ENCODE peak calls at places on chromosomes 5 and 9, in seven cellular contexts. One of them, this sample, is unnamed.

GRCh38 chr5:13629218-13629617 is 315.3 kb downstream of the DNAH5 start:
- DNase-seq in A549: no peak
- DNase-seq in Peyer's patch: no peak
- DNase-seq in uterus: no peak
- DNase-seq in stomach: no peak
- DNase-seq in prostate gland: no peak
- DNase-seq in NB4: no peak
- DNase-seq in this sample: no peak

GRCh38 chr5:130868186-130868821 is 296.8 kb downstream of the HINT1 start:
- DNase-seq in Peyer's patch: no peak
- DNase-seq in stomach: no peak
- DNase-seq in A549: no peak
- DNase-seq in prostate gland: no peak
- DNase-seq in NB4: no peak
- DNase-seq in uterus: no peak
- DNase-seq in this sample: no peak

GRCh38 chr9:93096131-93096802 is at the start of gene CARD19:
- DNase-seq in uterus: peak; percentile 64
- DNase-seq in prostate gland: peak; percentile 55
- DNase-seq in Peyer's patch: peak; percentile 78
- DNase-seq in A549: peak; percentile 42
- DNase-seq in stomach: peak; percentile 67
- DNase-seq in NB4: peak; percentile 48
- DNase-seq in this sample: peak; percentile 66

GRCh38 chr9:88041447-88041846 is 67.1 kb upstream of the CDK20 start:
- DNase-seq in uterus: no peak
- DNase-seq in A549: peak; percentile 31
- DNase-seq in NB4: peak; percentile 11
- DNase-seq in prostate gland: no peak
- DNase-seq in Peyer's patch: no peak
- DNase-seq in stomach: no peak
- DNase-seq in this sample: no peak

GRCh38 chr9:78278177-78278777 is 18.6 kb upstream of the PSAT1 start:
- DNase-seq in prostate gland: no peak
- DNase-seq in stomach: no peak
- DNase-seq in A549: no peak
- DNase-seq in NB4: peak; percentile 64
- DNase-seq in Peyer's patch: no peak
- DNase-seq in uterus: no peak
- DNase-seq in this sample: no peak

GRCh38 chr5:159453209-159453608 is 122.9 kb upstream of the IL12B start:
- DNase-seq in prostate gland: no peak
- DNase-seq in A549: no peak
- DNase-seq in NB4: no peak
- DNase-seq in uterus: no peak
- DNase-seq in Peyer's patch: no peak
- DNase-seq in stomach: no peak
- DNase-seq in this sample: no peak

GRCh38 chr5:91011029-91011428 is 372.1 kb downstream of the ARRDC3 start:
- DNase-seq in stomach: no peak
- DNase-seq in prostate gland: no peak
- DNase-seq in uterus: no peak
- DNase-seq in A549: no peak
- DNase-seq in NB4: no peak
- DNase-seq in Peyer's patch: no peak
- DNase-seq in this sample: no peak

GRCh38 chr5:170757182-170757601 is 26.3 kb upstream of the GABRP start:
- DNase-seq in Peyer's patch: no peak
- DNase-seq in NB4: no peak
- DNase-seq in prostate gland: no peak
- DNase-seq in A549: peak; percentile 27
- DNase-seq in uterus: no peak
- DNase-seq in stomach: peak; percentile 66
- DNase-seq in this sample: no peak

GRCh38 chr5:103041071-103041676 is 78.8 kb downstream of the GIN1 start:
- DNase-seq in stomach: no peak
- DNase-seq in Peyer's patch: no peak
- DNase-seq in uterus: no peak
- DNase-seq in A549: peak; percentile 58
- DNase-seq in NB4: peak; percentile 40
- DNase-seq in prostate gland: no peak
- DNase-seq in this sample: no peak

GRCh38 chr9:125524522-125524921 is 182.5 kb downstream of the MAPKAP1 start:
- DNase-seq in A549: no peak
- DNase-seq in Peyer's patch: no peak
- DNase-seq in stomach: no peak
- DNase-seq in NB4: no peak
- DNase-seq in uterus: no peak
- DNase-seq in prostate gland: no peak
- DNase-seq in this sample: no peak

DNA sequence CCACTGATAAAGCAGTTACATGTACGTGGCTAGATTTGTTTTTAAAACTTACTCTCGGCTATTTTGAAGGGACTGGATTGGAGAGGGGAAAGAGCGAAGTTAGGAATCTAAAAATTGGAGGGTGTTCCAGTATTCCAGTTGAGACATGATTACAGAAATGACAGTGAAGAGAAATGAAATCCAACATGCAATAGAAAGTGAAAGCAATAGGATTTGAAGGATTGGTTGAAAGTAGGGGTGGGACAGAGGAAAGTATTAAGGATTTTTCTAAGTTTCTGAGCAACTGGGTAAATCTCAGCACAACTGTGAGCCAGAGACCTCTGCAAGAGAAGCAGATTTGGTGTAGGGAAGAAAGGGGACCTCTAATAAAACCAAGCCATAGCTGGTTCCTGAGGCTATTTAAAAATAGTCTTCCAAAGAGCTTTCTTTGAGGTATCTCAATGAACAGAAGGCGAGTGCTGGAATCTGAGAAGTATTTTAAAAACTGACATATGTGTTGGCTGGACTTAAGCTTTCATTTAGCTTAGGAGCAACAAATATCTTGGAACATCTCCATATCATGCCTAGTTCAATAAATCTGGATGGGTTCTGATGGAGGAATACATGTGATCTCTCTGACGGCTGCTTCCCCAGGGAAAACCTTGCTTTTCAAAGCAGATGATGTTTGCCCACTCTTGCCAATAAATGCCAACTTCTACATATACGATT is 110.4 kb upstream of the IFNK start:
- DNase-seq in uterus: no peak
- DNase-seq in A549: no peak
- DNase-seq in prostate gland: no peak
- DNase-seq in stomach: no peak
- DNase-seq in Peyer's patch: no peak
- DNase-seq in NB4: no peak
- DNase-seq in this sample: no peak
- H3K4me3 ChIP-seq in uterus: peak overlapping the region; percentile 26
- H3K4me3 ChIP-seq in A549: no peak overlapping the region
- H3K4me3 ChIP-seq in prostate gland: no peak overlapping the region
- H3K4me3 ChIP-seq in stomach: no peak overlapping the region
- H3K4me3 ChIP-seq in Peyer's patch: no peak overlapping the region
- H3K4me3 ChIP-seq in NB4: no peak overlapping the region
- H3K4me3 ChIP-seq in this sample: no peak overlapping the region

GRCh38 chr9:72364679-72365524 is at the start of gene ZFAND5:
- DNase-seq in stomach: peak; percentile 99
- DNase-seq in prostate gland: peak; percentile 99
- DNase-seq in Peyer's patch: peak; percentile 99
- DNase-seq in uterus: peak; percentile 99
- DNase-seq in NB4: peak; percentile 93
- DNase-seq in A549: peak; percentile 98
- DNase-seq in this sample: peak; percentile 99
- TF ChIP-seq POLR2A in stomach: no peak
- TF ChIP-seq POLR2A in prostate gland: peak; percentile 100
- TF ChIP-seq POLR2A in Peyer's patch: peak; percentile 99
- TF ChIP-seq POLR2A in uterus: peak; percentile 100
- TF ChIP-seq POLR2A in NB4: peak; percentile 96
- TF ChIP-seq POLR2A in A549: peak; percentile 95
- TF ChIP-seq POLR2A in this sample: peak; percentile 99

DNA sequence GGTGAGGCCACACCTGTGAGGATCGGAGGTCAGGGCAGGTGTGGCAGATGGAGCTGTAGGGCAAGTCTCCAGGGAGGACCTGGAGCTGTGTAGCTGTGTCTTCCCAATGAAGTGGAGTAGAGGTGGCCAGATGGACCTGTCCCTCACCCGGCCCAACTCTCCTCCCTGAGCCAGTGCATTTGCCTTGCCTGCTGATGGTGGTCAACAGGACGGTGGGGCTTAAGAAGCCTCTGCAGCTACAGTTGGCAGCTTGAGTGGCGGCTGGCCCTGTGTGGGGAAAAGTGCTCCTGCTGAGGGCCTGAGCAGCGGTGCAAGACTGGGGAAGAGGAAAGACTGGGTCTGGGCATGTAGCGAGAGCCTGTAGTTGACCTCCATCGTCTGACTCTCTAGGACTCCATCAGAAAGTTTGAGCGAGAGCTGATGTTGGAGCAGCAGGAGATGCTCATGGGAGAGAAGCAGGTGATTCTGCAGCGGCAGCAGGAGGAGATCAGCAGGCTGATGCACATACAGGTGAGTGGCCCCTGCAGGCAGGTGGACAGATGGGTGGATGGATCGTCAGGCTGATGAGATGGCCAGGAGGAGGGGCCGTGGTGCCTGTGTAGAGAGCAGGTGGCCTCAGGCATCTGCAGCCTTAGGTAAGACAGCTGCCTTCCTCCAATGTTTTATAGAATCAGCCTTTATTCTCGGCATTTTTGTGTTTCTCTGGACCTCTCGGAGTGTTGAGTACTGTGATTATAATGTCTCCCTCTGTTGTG is 24.9 kb downstream of the PITX1 start:
- DNase-seq in uterus: no peak
- DNase-seq in NB4: no peak
- DNase-seq in prostate gland: no peak
- DNase-seq in stomach: no peak
- DNase-seq in Peyer's patch: peak; percentile 41
- DNase-seq in A549: no peak
- DNase-seq in this sample: no peak
- TF ChIP-seq CTCF in uterus: no peak
- TF ChIP-seq CTCF in NB4: no peak
- TF ChIP-seq CTCF in prostate gland: no peak
- TF ChIP-seq CTCF in stomach: no peak
- TF ChIP-seq CTCF in Peyer's patch: no peak
- TF ChIP-seq CTCF in A549: no peak
- TF ChIP-seq CTCF in this sample: no peak

DNA sequence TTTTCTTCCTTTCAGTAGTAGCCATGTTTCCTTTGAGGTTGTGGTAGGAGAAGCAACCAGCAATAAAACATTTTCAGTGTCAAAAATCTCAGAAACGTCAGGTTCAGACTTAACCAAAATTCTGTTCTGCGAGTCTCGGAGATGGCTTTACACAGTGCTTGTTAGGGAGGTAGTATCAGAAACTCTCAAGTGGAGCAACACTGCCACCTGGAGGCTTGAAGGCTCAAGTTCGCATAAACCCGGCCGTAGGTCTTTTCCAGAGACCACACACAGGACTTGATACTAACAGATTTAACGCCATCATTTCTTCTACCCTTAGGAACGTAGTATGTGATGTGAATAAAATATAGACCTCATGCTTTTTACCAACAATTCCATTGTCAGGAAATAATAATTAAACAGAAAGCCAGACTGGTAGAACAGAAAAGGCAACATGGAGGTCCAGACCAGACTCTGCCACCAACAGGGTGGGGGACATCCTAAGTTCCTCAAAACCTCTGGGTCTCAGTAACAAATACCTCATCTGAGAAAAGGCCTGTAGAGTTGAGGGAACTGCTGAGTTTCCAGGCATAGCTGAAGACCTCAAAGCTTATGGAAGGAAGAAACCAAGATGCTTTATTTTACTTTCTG is 8.5 kb downstream of the PTGER4 start:
- DNase-seq in uterus: peak; percentile 85
- DNase-seq in stomach: peak; percentile 87
- DNase-seq in prostate gland: peak; percentile 82
- DNase-seq in Peyer's patch: peak; percentile 95
- DNase-seq in A549: peak; percentile 88
- DNase-seq in NB4: peak; percentile 92
- DNase-seq in this sample: peak; percentile 92
- H3K4me3 ChIP-seq in uterus: no peak overlapping the region
- H3K4me3 ChIP-seq in stomach: peak overlapping the region; percentile 85
- H3K4me3 ChIP-seq in prostate gland: no peak overlapping the region
- H3K4me3 ChIP-seq in Peyer's patch: no peak overlapping the region
- H3K4me3 ChIP-seq in A549: no peak overlapping the region
- H3K4me3 ChIP-seq in NB4: no peak overlapping the region
- H3K4me3 ChIP-seq in this sample: no peak overlapping the region

DNA sequence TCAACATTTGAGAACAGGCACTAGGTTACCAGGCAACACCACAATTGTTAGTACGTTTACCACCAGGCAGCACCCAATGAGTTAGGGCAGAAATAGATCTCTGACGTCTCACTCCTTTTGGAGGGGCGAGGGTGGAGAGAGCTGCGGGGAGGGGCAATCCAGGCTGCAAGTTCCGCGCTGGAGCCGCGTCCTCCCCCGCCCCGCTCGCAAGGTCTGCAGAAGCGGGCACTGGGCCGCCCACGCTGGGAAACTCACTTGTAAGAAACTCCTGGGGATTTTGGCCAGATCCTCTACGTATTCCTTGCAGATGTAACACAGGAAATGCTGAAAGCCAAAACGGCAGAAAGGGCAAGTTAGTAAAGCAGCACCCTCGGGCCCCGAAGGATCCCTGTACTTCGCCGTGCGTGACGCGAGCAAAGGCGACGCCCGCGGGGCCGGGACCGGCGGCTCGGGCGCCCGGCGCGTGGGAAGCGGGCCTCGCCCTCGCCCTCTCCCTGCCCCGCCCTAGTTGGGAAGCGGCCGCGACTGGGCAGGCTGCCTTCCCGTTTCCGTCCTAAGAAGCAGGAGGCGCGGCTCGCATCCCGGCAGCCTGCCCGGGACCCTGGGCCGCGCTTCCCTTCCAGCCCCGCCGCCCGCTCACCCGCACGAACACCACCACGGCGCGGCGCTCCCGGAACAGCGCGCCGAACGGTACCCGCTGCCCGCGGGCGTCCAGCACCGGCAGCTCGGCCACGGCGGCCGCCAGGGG is 493 bp downstream of the PRXL2C start:
- DNase-seq in Peyer's patch: peak; percentile 80
- DNase-seq in NB4: peak; percentile 82
- DNase-seq in stomach: peak; percentile 73
- DNase-seq in A549: peak; percentile 88
- DNase-seq in prostate gland: peak; percentile 57
- DNase-seq in uterus: peak; percentile 77
- DNase-seq in this sample: peak; percentile 89
- TF ChIP-seq POLR2A in Peyer's patch: peak; percentile 62
- TF ChIP-seq POLR2A in NB4: peak; percentile 47
- TF ChIP-seq POLR2A in stomach: no peak
- TF ChIP-seq POLR2A in A549: peak; percentile 14
- TF ChIP-seq POLR2A in prostate gland: no peak
- TF ChIP-seq POLR2A in uterus: peak; percentile 48
- TF ChIP-seq POLR2A in this sample: no peak

GRCh38 chr5:134738963-134739661 is 764 bp downstream of the CAMLG start:
- DNase-seq in Peyer's patch: peak; percentile 56
- DNase-seq in A549: peak; percentile 70
- DNase-seq in uterus: no peak
- DNase-seq in NB4: peak; percentile 69
- DNase-seq in prostate gland: peak; percentile 10
- DNase-seq in stomach: no peak
- DNase-seq in this sample: peak; percentile 27
- TF ChIP-seq CTCF in Peyer's patch: no peak
- TF ChIP-seq CTCF in A549: peak; percentile 34
- TF ChIP-seq CTCF in uterus: no peak
- TF ChIP-seq CTCF in NB4: peak; percentile 18
- TF ChIP-seq CTCF in prostate gland: no peak
- TF ChIP-seq CTCF in stomach: no peak
- TF ChIP-seq CTCF in this sample: peak; percentile 1

DNA sequence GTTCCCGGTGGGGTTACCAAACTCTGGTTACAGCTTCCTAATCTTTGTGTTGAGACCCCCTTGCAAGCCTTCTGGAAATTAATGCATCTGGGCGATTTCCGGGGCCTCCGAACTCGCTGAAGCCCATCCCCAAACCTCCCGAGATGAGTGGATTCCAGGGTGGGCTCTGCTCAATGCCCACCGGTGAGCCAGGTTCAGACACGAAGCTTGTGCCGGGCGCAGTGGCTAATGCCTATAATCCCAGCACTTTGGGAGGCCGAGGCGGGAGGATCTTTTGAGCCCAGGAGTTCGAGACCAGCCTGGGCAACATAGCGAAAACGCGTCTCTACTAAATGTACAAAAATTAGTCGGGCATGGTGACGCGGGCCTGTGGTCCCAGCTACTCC is 371 bp upstream of the HACD4 start:
- DNase-seq in NB4: no peak
- DNase-seq in A549: no peak
- DNase-seq in prostate gland: no peak
- DNase-seq in uterus: no peak
- DNase-seq in Peyer's patch: no peak
- DNase-seq in stomach: no peak
- DNase-seq in this sample: no peak
- H3K4me3 ChIP-seq in NB4: peak overlapping the region; percentile 68
- H3K4me3 ChIP-seq in A549: peak overlapping the region; percentile 57
- H3K4me3 ChIP-seq in prostate gland: peak overlapping the region; percentile 44
- H3K4me3 ChIP-seq in uterus: peak overlapping the region; percentile 67
- H3K4me3 ChIP-seq in Peyer's patch: peak overlapping the region; percentile 58
- H3K4me3 ChIP-seq in stomach: peak overlapping the region; percentile 66
- H3K4me3 ChIP-seq in this sample: peak overlapping the region; percentile 63

This sample was measured in testis.